ENCODE peak calls at places on chromosomes 3 and 15, in five cellular contexts. One of them, this sample, is unnamed.

GRCh38 chr3:89216021-89216739 is 108.8 kb downstream of the EPHA3 start:
- DNase-seq in naive B cell: no peak
- DNase-seq in GM12891: no peak
- DNase-seq in HT1080: peak
- DNase-seq in kidney epithelial cell: no peak
- DNase-seq in this sample: no peak

GRCh38 chr3:181379278-181379677 is 332.4 kb upstream of the SOX2 start:
- DNase-seq in HT1080: no peak
- DNase-seq in naive B cell: no peak
- DNase-seq in GM12891: no peak
- DNase-seq in kidney epithelial cell: no peak
- DNase-seq in this sample: no peak

GRCh38 chr15:31398677-31399260 is 72.1 kb downstream of the KLF13 start:
- DNase-seq in kidney epithelial cell: no peak
- DNase-seq in HT1080: no peak
- DNase-seq in GM12891: no peak
- DNase-seq in naive B cell: no peak
- DNase-seq in this sample: no peak

GRCh38 chr3:60399861-60400845 is 851.1 kb downstream of the FHIT start:
- DNase-seq in HT1080: peak
- DNase-seq in kidney epithelial cell: no peak
- DNase-seq in GM12891: no peak
- DNase-seq in naive B cell: no peak
- DNase-seq in this sample: no peak

GRCh38 chr3:125163739-125164601 is 48.6 kb downstream of the SLC12A8 start:
- DNase-seq in naive B cell: no peak
- DNase-seq in kidney epithelial cell: no peak
- DNase-seq in GM12891: no peak
- DNase-seq in HT1080: peak
- DNase-seq in this sample: no peak

GRCh38 chr15:62087671-62088360 is 21.0 kb downstream of the C2CD4A start:
- DNase-seq in HT1080: no peak
- DNase-seq in kidney epithelial cell: no peak
- DNase-seq in GM12891: no peak
- DNase-seq in naive B cell: no peak
- DNase-seq in this sample: no peak

GRCh38 chr3:177852408-177852807 is 655.1 kb upstream of the TBL1XR1 start:
- DNase-seq in GM12891: no peak
- DNase-seq in kidney epithelial cell: no peak
- DNase-seq in HT1080: no peak
- DNase-seq in naive B cell: no peak
- DNase-seq in this sample: no peak

GRCh38 chr3:159418571-159419526 is 569.8 kb upstream of the IL12A start:
- DNase-seq in naive B cell: no peak
- DNase-seq in HT1080: peak
- DNase-seq in GM12891: no peak
- DNase-seq in kidney epithelial cell: peak
- DNase-seq in this sample: no peak

GRCh38 chr3:148598619-148599018 is 99.1 kb upstream of the AGTR1 start:
- DNase-seq in naive B cell: no peak
- DNase-seq in kidney epithelial cell: no peak
- DNase-seq in GM12891: no peak
- DNase-seq in HT1080: peak
- DNase-seq in this sample: no peak

GRCh38 chr15:94387854-94388441 is 156.6 kb downstream of the MCTP2 start:
- DNase-seq in kidney epithelial cell: no peak
- DNase-seq in GM12891: no peak
- DNase-seq in naive B cell: peak
- DNase-seq in HT1080: no peak
- DNase-seq in this sample: no peak